ENCODE peak calls at places on chromosomes 2 and 18, in six cellular contexts. H is body of pancreas, Y is ovary, Q is BE2C, T is IMR-90, X is left ventricle myocardium inferior. A is an unnamed sample. For H3K27me3, the result is how much of the 10 kb centered on the place peaks cover.

GRCh38 chr2:178317807-178318206 is 123.5 kb downstream of the OSBPL6 start:
- DNase-seq in Q (no peak), H (no peak), X (no peak), Y (no peak), T (no peak), A (no peak)

GRCh38 chr2:127829845-127830246 is 18.9 kb upstream of the WDR33 start:
- DNase-seq in X (no peak), Y (no peak), T (no peak), H (no peak), Q (no peak), A (peak)

GRCh38 chr2:207487650-207488315 is 42.0 kb upstream of the CREB1 start:
- DNase-seq in T (peak), H (no peak), Y (no peak), Q (no peak), X (no peak), A (no peak)

GRCh38 chr2:75221872-75222271 is 22.6 kb upstream of the TACR1 start:
- DNase-seq in Y (no peak), Q (no peak), X (no peak), T (peak), H (no peak), A (no peak)

GRCh38 chr2:122519366-122519765 is 763.9 kb downstream of the TSN start:
- DNase-seq in H (no peak), Y (no peak), Q (no peak), X (no peak), T (no peak), A (no peak)

GRCh38 chr2:152448621-152449020 is 113.6 kb downstream of the FMNL2 start:
- DNase-seq in H (no peak), Q (no peak), Y (no peak), T (no peak), X (no peak), A (no peak)

GRCh38 chr2:209189893-209190292 is 234.0 kb upstream of the MAP2 start:
- DNase-seq in Y (no peak), X (no peak), Q (no peak), H (no peak), T (no peak), A (no peak)

GRCh38 chr18:76416935-76417334 is 78.1 kb downstream of the ZNF516 start:
- DNase-seq in X (no peak), Y (no peak), T (peak), H (no peak), Q (no peak), A (no peak)

GRCh38 chr2:37816036-37816435 is 109.1 kb upstream of the RMDN2 start:
- DNase-seq in Y (no peak), X (no peak), H (no peak), Q (no peak), T (no peak), A (no peak)

GRCh38 chr2:232543928-232544631 is 4.6 kb downstream of the CHRNG start:
- DNase-seq in Y (no peak), Q (no peak), H (no peak), T (no peak), X (no peak), A (no peak)

GRCh38 chr18:41075212-41075611 is 879.8 kb upstream of the PIK3C3 start:
- DNase-seq in Y (no peak), X (no peak), Q (no peak), H (no peak), T (peak), A (no peak)

GRCh38 chr2:239832101-239832994 is 192.8 kb downstream of the NDUFA10 start:
- DNase-seq in Y (peak), Q (no peak), H (no peak), T (no peak), X (no peak), A (no peak)

GRCh38 chr2:152453129-152453642 is 118.2 kb downstream of the FMNL2 start:
- DNase-seq in Q (no peak), Y (no peak), X (no peak), H (no peak), T (peak), A (no peak)

GRCh38 chr2:105409717-105410116 is 10.9 kb upstream of the FHL2 start:
- DNase-seq in H (peak), T (peak), Y (peak), Q (no peak), X (peak), A (peak)

GRCh38 chr2:150076281-150076680 is 411.2 kb downstream of the RND3 start:
- DNase-seq in Q (no peak), X (no peak), T (peak), Y (no peak), H (no peak), A (no peak)

GRCh38 chr2:191488135-191488534 is 189.8 kb upstream of the NABP1 start:
- DNase-seq in X (no peak), H (no peak), T (no peak), Y (no peak), Q (no peak), A (no peak)

GRCh38 chr18:45667056-45667455 is 51.8 kb downstream of the SLC14A2 start:
- DNase-seq in T (no peak), H (no peak), Y (no peak), X (no peak), Q (no peak), A (no peak)

GRCh38 chr2:191322838-191323506 is 77.8 kb downstream of the MYO1B start:
- DNase-seq in Q (no peak), H (no peak), Y (no peak), T (no peak), X (no peak), A (no peak)

GRCh38 chr2:242031481-242032019 is 162.0 kb downstream of the RTP5 start:
- DNase-seq in H (no peak), X (no peak), T (peak), Q (no peak), Y (peak), A (no peak)

GRCh38 chr2:180033993-180034894 is 27.1 kb upstream of the CWC22 start:
- DNase-seq in Q (no peak), Y (no peak), H (no peak), X (no peak), T (peak), A (peak)

GRCh38 chr2:105540642-105541041 is 141.8 kb upstream of the FHL2 start:
- DNase-seq in Y (no peak), Q (no peak), H (no peak), X (no peak), T (no peak), A (peak)

GRCh38 chr2:20314562-20315521 is 35.8 kb downstream of the PUM2 start:
- DNase-seq in X (no peak), T (peak), Q (no peak), H (no peak), Y (no peak), A (no peak)

GRCh38 chr2:239945751-239946569 is 79.2 kb downstream of the NDUFA10 start:
- DNase-seq in X (peak), Y (peak), T (no peak), H (peak), Q (peak), A (no peak)

GRCh38 chr2:101418704-101419663 is 31.7 kb upstream of the CREG2 start:
- DNase-seq in Q (peak), Y (no peak), T (peak), H (peak), X (no peak), A (peak)

GRCh38 chr18:33184178-33184577 is 256.3 kb downstream of the CCDC178 start:
- DNase-seq in Y (no peak), H (no peak), X (no peak), Q (no peak), T (no peak), A (no peak)

GRCh38 chr2:99728166-99728565 is 238.3 kb upstream of the REV1 start:
- DNase-seq in Q (no peak), Y (no peak), X (no peak), H (no peak), T (no peak), A (no peak)

GRCh38 chr2:99723632-99724031 is 233.8 kb upstream of the REV1 start:
- DNase-seq in T (no peak), Y (no peak), Q (no peak), H (no peak), X (no peak), A (no peak)

GRCh38 chr2:99722726-99723125 is 232.9 kb upstream of the REV1 start:
- DNase-seq in T (peak), Q (no peak), X (no peak), Y (no peak), H (no peak), A (no peak)

GRCh38 chr2:99727199-99727598 is 237.4 kb upstream of the REV1 start:
- DNase-seq in Y (no peak), Q (no peak), T (peak), H (no peak), X (no peak), A (no peak)

DNA sequence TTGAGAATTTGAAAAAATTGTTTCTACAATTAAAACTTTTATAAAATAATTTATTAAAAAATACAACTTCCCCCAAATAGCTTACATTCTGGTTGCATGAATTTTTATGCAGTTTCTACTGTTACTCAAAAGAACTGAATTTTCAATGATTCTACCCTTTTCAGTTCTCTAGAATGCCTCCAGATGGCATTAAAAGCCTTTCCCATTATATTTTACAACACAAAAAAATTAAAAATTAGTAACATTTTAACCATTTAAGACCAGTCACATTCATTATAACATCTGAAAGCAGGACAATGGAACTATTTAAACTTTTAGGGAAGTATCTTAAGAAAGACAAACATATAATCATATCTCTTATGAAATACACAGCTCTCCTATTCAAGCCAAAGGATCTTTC is 236.0 kb upstream of the REV1 start:
- DNase-seq in X (no peak), T (peak), H (no peak), Q (no peak), Y (no peak), A (no peak)
- TF ChIP-seq CTCF in X (peak), T (peak), H (peak), Q (peak), Y (no peak), A (no peak)

GRCh38 chr2:70887550-70888229 is 48.0 kb upstream of the ATP6V1B1 start:
- DNase-seq in T (no peak), X (no peak), H (peak), Q (peak), Y (peak), A (no peak)

GRCh38 chr2:70889716-70890037 is 46.0 kb upstream of the ATP6V1B1 start:
- DNase-seq in H (no peak), T (no peak), X (no peak), Q (no peak), Y (no peak), A (no peak)

GRCh38 chr2:70887208-70887549 is 48.5 kb upstream of the ATP6V1B1 start:
- DNase-seq in H (no peak), Y (no peak), X (no peak), T (no peak), Q (no peak), A (no peak)

GRCh38 chr2:70888925-70889715 is 46.6 kb upstream of the ATP6V1B1 start:
- DNase-seq in X (no peak), Y (no peak), T (no peak), Q (no peak), H (peak), A (peak)

DNA sequence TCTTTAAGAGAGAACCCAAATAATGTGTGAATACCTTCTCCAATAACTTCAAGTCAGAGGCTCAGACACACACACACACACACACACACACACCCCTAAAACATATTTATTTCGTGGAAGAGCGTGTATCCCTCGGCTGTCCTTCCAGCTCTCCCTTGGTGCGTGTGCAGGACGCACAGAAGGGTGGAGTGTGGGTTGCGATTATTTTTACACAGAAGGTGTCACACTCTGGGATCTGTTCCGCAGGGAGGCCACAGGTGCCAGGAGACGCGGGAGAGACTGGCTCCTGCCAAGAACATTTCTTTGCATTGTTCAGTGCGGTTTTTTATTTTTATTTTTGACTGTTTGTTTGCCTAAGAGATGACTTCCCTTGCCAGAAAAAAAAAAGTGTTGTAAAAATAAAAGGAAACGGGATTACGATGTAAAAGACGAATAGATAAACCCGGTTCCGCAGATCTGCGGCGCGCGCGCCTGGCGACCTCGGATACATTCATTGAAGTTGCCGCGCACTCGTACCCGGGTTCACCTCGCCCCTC is 47.2 kb upstream of the ATP6V1B1 start:
- DNase-seq in H (no peak), T (no peak), Y (no peak), X (no peak), Q (no peak), A (no peak)
- H3K27me3 ChIP-seq in H (under half), T (half or more), Y (under half), X (half or more), Q (under half), A (under half)

DNA sequence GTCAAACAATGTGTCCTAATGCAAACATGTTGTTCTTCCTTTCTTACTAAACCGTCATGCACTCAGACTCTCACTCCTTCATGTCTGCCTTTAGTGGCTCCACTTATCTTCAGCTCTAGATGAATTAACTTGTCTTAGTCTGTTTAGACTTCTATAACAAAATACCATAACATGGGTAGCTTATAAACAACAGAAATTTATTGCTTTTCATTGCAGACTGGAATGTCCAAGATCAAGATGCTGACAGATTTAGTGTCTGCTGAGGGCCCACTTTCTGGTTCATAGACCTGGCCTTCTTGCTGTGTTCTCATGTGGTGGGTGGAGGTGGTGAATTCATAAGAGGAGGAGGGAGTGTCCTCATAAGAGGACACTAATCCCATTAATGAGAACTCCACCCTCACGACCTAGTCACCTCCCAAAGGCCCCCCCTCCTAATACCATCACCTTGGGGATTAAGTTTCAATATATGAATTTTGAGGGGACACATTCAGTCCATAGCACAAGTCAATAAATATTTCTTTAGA is 32.3 kb downstream of the RALBP1 start:
- DNase-seq in H (no peak), Q (no peak), Y (no peak), T (no peak), X (no peak), A (no peak)
- TF ChIP-seq CTCF in H (no peak), Q (no peak), Y (no peak), T (no peak), X (no peak), A (no peak)

GRCh38 chr2:229713371-229714079 is 830 bp downstream of the DNER start:
- DNase-seq in T (no peak), X (no peak), Y (no peak), Q (peak), H (peak), A (no peak)

GRCh38 chr2:229718057-229718456 is 3.7 kb upstream of the DNER start:
- DNase-seq in Y (no peak), H (no peak), Q (no peak), X (no peak), T (no peak), A (no peak)

GRCh38 chr2:229714080-229714735 is at the start of gene DNER:
- DNase-seq in X (no peak), T (no peak), Q (peak), H (peak), Y (peak), A (no peak)

GRCh38 chr2:229714736-229715541 is 584 bp upstream of the DNER start:
- DNase-seq in Y (peak), T (peak), X (peak), H (peak), Q (peak), A (peak)

DNA sequence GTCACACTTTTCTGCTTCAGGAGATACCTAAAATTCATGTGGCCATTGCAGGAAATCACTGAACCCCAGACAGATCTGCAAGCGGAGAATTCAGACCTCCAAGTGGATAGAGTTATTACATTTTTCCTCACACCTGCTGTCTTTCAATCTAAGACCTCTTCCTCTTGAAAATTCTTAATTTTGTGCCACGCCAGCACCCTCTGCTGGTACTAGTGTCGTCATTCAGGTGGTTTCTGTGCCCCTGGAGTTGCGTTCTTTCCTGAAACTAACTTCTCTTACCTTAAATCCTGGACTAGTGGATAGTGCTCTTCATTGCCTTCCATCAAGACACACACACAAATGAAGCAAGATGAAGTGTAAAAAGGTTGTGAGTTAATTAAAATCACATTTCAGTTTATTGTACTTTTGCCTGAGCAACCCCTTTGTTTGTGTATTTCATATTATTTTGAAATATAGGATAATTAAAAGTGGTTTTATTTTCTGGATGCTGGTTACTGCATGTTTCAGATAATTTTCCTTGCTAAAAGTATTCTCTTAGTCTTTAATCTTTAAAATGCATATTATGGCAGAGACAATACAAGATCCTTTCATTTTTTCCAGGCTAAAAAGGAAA is 1.6 kb upstream of the DNER start:
- DNase-seq in Y (no peak), X (no peak), H (peak), T (no peak), Q (peak), A (no peak)
- H3K27me3 ChIP-seq in Y (under half), X (half or more), H (under half), T (under half), Q (half or more), A (under half)